ENCODE peak calls at places on chromosomes 6 and 20, in ten cellular contexts. P is central memory CD4-positive, alpha-beta T cell; S is CD4-positive, alpha-beta T cell; B is AG04450; X is GM03348; Q is SHP77; T is foreskin keratinocyte; R is Daoy; D is GM12892; Y is hypothalamus. H is an unnamed sample.

GRCh38 chr6:1667012-1667804 is 57.5 kb downstream of the FOXC1 start:
- DNase-seq in P (no peak), S (no peak), B (peak), X (no peak), Q (no peak), T (no peak), R (peak), D (no peak), Y (no peak), H (peak)

GRCh38 chr6:18260448-18261106 is 3.8 kb downstream of the DEK start:
- DNase-seq in P (no peak), S (no peak), B (no peak), X (peak), Q (no peak), T (peak), R (peak), D (no peak), Y (no peak), H (peak)

GRCh38 chr6:996271-996852 is 303.4 kb upstream of the EXOC2 start:
- DNase-seq in P (no peak), S (no peak), B (no peak), X (no peak), Q (no peak), T (no peak), R (no peak), D (no peak), Y (no peak), H (no peak)

GRCh38 chr20:23350007-23350854 is at the start of gene NXT1:
- DNase-seq in P (peak), S (peak), B (peak), X (peak), Q (peak), T (peak), R (peak), D (peak), Y (peak), H (peak)

GRCh38 chr6:10511477-10511876 is 9.7 kb upstream of the GCNT2 start:
- DNase-seq in P (no peak), S (no peak), B (no peak), X (no peak), Q (no peak), T (peak), R (peak), D (no peak), Y (no peak), H (peak)

GRCh38 chr20:58446938-58447265 is 57.9 kb downstream of the VAPB start:
- DNase-seq in P (no peak), S (no peak), B (no peak), X (no peak), Q (no peak), T (no peak), R (no peak), D (no peak), Y (no peak), H (no peak)

GRCh38 chr6:138382498-138383265 is 5.0 kb downstream of the SMIM28 start:
- DNase-seq in P (no peak), S (no peak), B (no peak), X (no peak), Q (no peak), T (peak), R (no peak), D (no peak), Y (no peak), H (no peak)

GRCh38 chr6:92577077-92577719 is 842.2 kb downstream of the EPHA7 start:
- DNase-seq in P (no peak), S (no peak), B (peak), X (no peak), Q (no peak), T (peak), R (peak), D (no peak), Y (no peak), H (peak)

GRCh38 chr20:9705722-9706476 is 133.0 kb downstream of the PAK5 start:
- DNase-seq in P (no peak), S (no peak), B (no peak), X (no peak), Q (no peak), T (no peak), R (no peak), D (no peak), Y (no peak), H (no peak)

GRCh38 chr6:35016417-35017221 is 124.5 kb downstream of the TCP11 start:
- DNase-seq in P (no peak), S (no peak), B (peak), X (peak), Q (no peak), T (no peak), R (peak), D (no peak), Y (no peak), H (peak)

GRCh38 chr6:73565767-73566485 is 45.1 kb upstream of the EEF1A1 start:
- DNase-seq in P (no peak), S (no peak), B (no peak), X (peak), Q (no peak), T (peak), R (peak), D (no peak), Y (no peak), H (no peak)